ENCODE peak calls at places on chromosomes 4 and X, in nine cellular contexts. R is BJ, V is spleen, Q is OCI-LY7, A is tibial nerve, E is Peyer's patch, D is PC-9, O is cardiac fibroblast, H is GM06990. M is an unnamed sample.

GRCh38 chr4:17082186-17082585 is 183.7 kb upstream of the LDB2 start:
- DNase-seq in R (peak; percentile 13), V (no peak), Q (no peak), A (no peak), E (no peak), D (no peak), O (peak; percentile 53), H (no peak), M (no peak)

GRCh38 chrX:133370719-133371275 is 44.5 kb downstream of the GPC4 start:
- DNase-seq in R (no peak), V (no peak), Q (no peak), A (no peak), E (no peak), D (no peak), O (no peak), H (no peak), M (no peak)

GRCh38 chr4:92234393-92235176 is 69.2 kb upstream of the GRID2 start:
- DNase-seq in R (peak; percentile 35), V (no peak), Q (no peak), A (no peak), E (no peak), D (peak; percentile 73), O (peak; percentile 99), H (no peak), M (no peak)

GRCh38 chr4:164700471-164700870 is 53.5 kb upstream of the SMIM31 start:
- DNase-seq in R (no peak), V (peak; percentile 60), Q (peak; percentile 5), A (no peak), E (no peak), D (no peak), O (no peak), H (peak; percentile 29), M (no peak)

GRCh38 chr4:64784125-64784524 is 374.9 kb upstream of the TECRL start:
- DNase-seq in R (no peak), V (no peak), Q (no peak), A (no peak), E (no peak), D (peak; percentile 68), O (peak; percentile 76), H (no peak), M (no peak)

GRCh38 chr4:43132010-43132582 is 239.6 kb downstream of the GRXCR1 start:
- DNase-seq in R (no peak), V (peak; percentile 76), Q (peak; percentile 65), A (no peak), E (no peak), D (peak; percentile 36), O (peak; percentile 73), H (peak; percentile 18), M (peak; percentile 33)

GRCh38 chr4:81473086-81473396 is 1.3 kb upstream of the RASGEF1B start:
- DNase-seq in R (no peak), V (no peak), Q (peak; percentile 24), A (no peak), E (no peak), D (no peak), O (no peak), H (no peak), M (no peak)

GRCh38 chrX:23662187-23662586 is 5.1 kb upstream of the PRDX4 start:
- DNase-seq in R (no peak), V (no peak), Q (peak; percentile 29), A (no peak), E (no peak), D (no peak), O (no peak), H (no peak), M (peak; percentile 10)

GRCh38 chrX:77061533-77061932 is 385.7 kb upstream of the FGF16 start:
- DNase-seq in R (no peak), V (no peak), Q (no peak), A (no peak), E (no peak), D (no peak), O (no peak), H (no peak), M (no peak)

GRCh38 chr4:185512516-185512915 is 22.8 kb downstream of the PDLIM3 start:
- DNase-seq in R (peak; percentile 9), V (no peak), Q (no peak), A (no peak), E (no peak), D (no peak), O (peak; percentile 72), H (no peak), M (no peak)

GRCh38 chrX:104136241-104137019 is 20.4 kb downstream of the SLC25A53 start:
- DNase-seq in R (no peak), V (no peak), Q (peak; percentile 72), A (peak; percentile 68), E (no peak), D (peak; percentile 45), O (peak; percentile 92), H (peak; percentile 14), M (no peak)

GRCh38 chr4:184396001-184396400 is 78.3 kb downstream of the IRF2 start:
- DNase-seq in R (no peak), V (no peak), Q (peak; percentile 41), A (no peak), E (no peak), D (no peak), O (no peak), H (peak; percentile 64), M (peak; percentile 55)

GRCh38 chr4:113325876-113326615 is 276.6 kb downstream of the ANK2 start:
- DNase-seq in R (no peak), V (no peak), Q (no peak), A (no peak), E (no peak), D (no peak), O (peak; percentile 25), H (no peak), M (no peak)

GRCh38 chr4:161869511-161869910 is 294.3 kb downstream of the FSTL5 start:
- DNase-seq in R (no peak), V (no peak), Q (no peak), A (no peak), E (no peak), D (no peak), O (no peak), H (no peak), M (no peak)

GRCh38 chrX:49186125-49187027 is at the start of gene PRICKLE3:
- DNase-seq in R (no peak), V (peak; percentile 96), Q (peak; percentile 87), A (peak; percentile 68), E (peak; percentile 86), D (no peak), O (peak; percentile 49), H (peak; percentile 87), M (no peak)

GRCh38 chrX:105610401-105610800 is 211.9 kb upstream of the NRK start:
- DNase-seq in R (no peak), V (no peak), Q (no peak), A (no peak), E (no peak), D (no peak), O (peak; percentile 31), H (no peak), M (no peak)

GRCh38 chr4:73852771-73853170 is 325 bp upstream of the PF4V1 start:
- DNase-seq in R (no peak), V (no peak), Q (no peak), A (no peak), E (no peak), D (no peak), O (no peak), H (no peak), M (no peak)

GRCh38 chr4:73851293-73851692 is 1.8 kb upstream of the PF4V1 start:
- DNase-seq in R (no peak), V (no peak), Q (no peak), A (no peak), E (no peak), D (no peak), O (no peak), H (no peak), M (no peak)

GRCh38 chr4:73855406-73855805 is 2.3 kb downstream of the PF4V1 start:
- DNase-seq in R (no peak), V (no peak), Q (no peak), A (no peak), E (no peak), D (no peak), O (peak; percentile 69), H (no peak), M (no peak)

GRCh38 chr4:73853246-73853704 is at the start of gene PF4V1:
- DNase-seq in R (no peak), V (peak; percentile 75), Q (no peak), A (no peak), E (peak; percentile 58), D (no peak), O (no peak), H (peak; percentile 6), M (no peak)

GRCh38 chr4:73853718-73854473 is 800 bp downstream of the PF4V1 start:
- DNase-seq in R (no peak), V (no peak), Q (no peak), A (no peak), E (no peak), D (no peak), O (no peak), H (no peak), M (no peak)
- H3K4me3 ChIP-seq in R (peak overlapping the region; percentile 9), V (peak overlapping the region; percentile 2), Q (no peak overlapping the region), A (no peak overlapping the region), E (peak overlapping the region; percentile 24), D (no peak overlapping the region), O (no peak overlapping the region), H (no peak overlapping the region), M (no peak overlapping the region)

DNA sequence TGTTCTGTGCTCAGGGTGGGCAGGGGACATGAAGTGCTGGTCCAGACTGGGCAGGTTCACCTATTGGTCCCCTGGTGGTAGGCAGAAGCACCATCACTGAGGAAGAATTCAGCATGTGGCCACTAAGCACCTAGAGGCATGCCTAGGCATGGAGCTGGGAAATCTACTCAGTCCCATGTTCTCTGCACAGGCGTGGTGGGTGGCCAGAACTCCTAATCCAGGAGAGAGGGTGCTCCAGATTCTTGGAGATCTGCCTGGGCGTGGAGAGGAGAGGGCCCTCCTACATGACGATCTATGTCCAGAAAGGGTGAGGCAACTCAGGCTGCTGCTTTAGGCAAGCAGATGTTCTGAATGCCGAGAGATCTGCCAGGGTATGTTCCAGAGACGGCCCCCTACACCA is 44.6 kb upstream of the MAGEC2 start:
- DNase-seq in R (no peak), V (no peak), Q (no peak), A (no peak), E (no peak), D (no peak), O (no peak), H (no peak), M (no peak)
- TF ChIP-seq CTCF in R (no peak), V (no peak), Q (no peak), A (no peak), E (no peak), D (no peak), O (no peak), H (no peak), M (no peak)

GRCh38 chr4:19993222-19993621 is 258.5 kb upstream of the SLIT2 start:
- DNase-seq in R (peak; percentile 10), V (no peak), Q (no peak), A (no peak), E (no peak), D (no peak), O (peak; percentile 43), H (no peak), M (no peak)

GRCh38 chr4:19987746-19988145 is 264.0 kb upstream of the SLIT2 start:
- DNase-seq in R (peak; percentile 28), V (no peak), Q (no peak), A (no peak), E (no peak), D (no peak), O (peak; percentile 87), H (no peak), M (no peak)

GRCh38 chr4:19992694-19993093 is 259.0 kb upstream of the SLIT2 start:
- DNase-seq in R (no peak), V (no peak), Q (no peak), A (no peak), E (no peak), D (no peak), O (no peak), H (no peak), M (no peak)
- H3K4me3 ChIP-seq in R (no peak overlapping the region), V (no peak overlapping the region), Q (no peak overlapping the region), A (no peak overlapping the region), E (no peak overlapping the region), D (no peak overlapping the region), O (no peak overlapping the region), H (no peak overlapping the region), M (no peak overlapping the region)

GRCh38 chr4:41232406-41232805 is 18.1 kb upstream of the APBB2 start:
- DNase-seq in R (no peak), V (no peak), Q (peak; percentile 27), A (no peak), E (no peak), D (no peak), O (peak; percentile 49), H (no peak), M (no peak)
- TF ChIP-seq CTCF in R (no peak), V (no peak), Q (peak; percentile 57), A (no peak), E (no peak), D (no peak), O (peak; percentile 23), H (peak; percentile 15), M (peak; percentile 26)